ENCODE peak calls at places on chromosomes 6 and 20, in four cellular contexts. P is hippocampal formation, G is HuH-7, S is esophagus squamous epithelium. L is an unnamed sample.

GRCh38 chr6:104728444-104728843 is 131.3 kb downstream of the HACE1 start:
- DNase-seq in P (no peak), G (no peak), S (no peak), L (no peak)

GRCh38 chr6:154974485-154975149 is 20.5 kb upstream of the TIAM2 start:
- DNase-seq in G (no peak), S (no peak), P (no peak), L (no peak)

GRCh38 chr6:54681987-54682386 is 164.6 kb upstream of the FAM83B start:
- DNase-seq in P (no peak), G (no peak), S (no peak), L (no peak)

GRCh38 chr6:153131037-153131981 is at the start of gene RGS17:
- DNase-seq in G (peak), S (no peak), P (peak), L (peak)

GRCh38 chr6:168060521-168060931 is 18.5 kb downstream of the FRMD1 start:
- DNase-seq in S (no peak), G (peak), P (peak), L (peak)

GRCh38 chr20:57774111-57774880 is 64.5 kb upstream of the PMEPA1 start:
- DNase-seq in S (no peak), P (no peak), G (no peak), L (no peak)

GRCh38 chr6:125173341-125173740 is 19.8 kb downstream of the TPD52L1 start:
- DNase-seq in G (no peak), P (no peak), S (no peak), L (no peak)

GRCh38 chr6:53080813-53081212 is 15.6 kb downstream of the FBXO9 start:
- DNase-seq in G (no peak), P (no peak), S (no peak), L (no peak)

GRCh38 chr6:97626586-97627441 is 343.8 kb upstream of the MMS22L start:
- DNase-seq in S (no peak), P (no peak), G (no peak), L (peak)

GRCh38 chr20:29873946-29874345 is 1383.5 kb upstream of the DEFB115 start:
- DNase-seq in G (no peak), S (no peak), P (no peak), L (no peak)

GRCh38 chr20:7432612-7433011 is 507.6 kb downstream of the HAO1 start:
- DNase-seq in S (no peak), P (no peak), G (no peak), L (no peak)

GRCh38 chr6:134964451-134965203 is 14.7 kb upstream of the ALDH8A1 start:
- DNase-seq in S (no peak), P (no peak), G (no peak), L (no peak)

GRCh38 chr6:100382767-100383195 is 81.9 kb downstream of the SIM1 start:
- DNase-seq in G (no peak), P (no peak), S (no peak), L (no peak)

GRCh38 chr6:147000545-147001488 is 203.4 kb upstream of the STXBP5 start:
- DNase-seq in S (no peak), P (no peak), G (no peak), L (no peak)

L was measured in HEK293T.